ENCODE peak calls at places on chromosome 1, in nine cellular contexts. T, Z, D, Q, L, I, X, Y and M are unnamed samples.

GRCh38 chr1:154955039-154955717 is 721 bp downstream of the PBXIP1 start:
- DNase-seq in T (peak), Z (peak), D (no peak), Q (peak), L (no peak), I (peak), X (no peak), Y (peak), M (peak)

GRCh38 chr1:179816196-179816960 is 61.2 kb downstream of the TOR1AIP2 start:
- DNase-seq in T (no peak), Z (peak), D (peak), Q (peak), L (no peak), I (peak), X (no peak), Y (peak), M (peak)

GRCh38 chr1:59999006-59999405 is 72.4 kb upstream of the CYP2J2 start:
- DNase-seq in T (no peak), Z (no peak), D (no peak), Q (no peak), L (no peak), I (no peak), X (no peak), Y (no peak), M (no peak)

GRCh38 chr1:154865442-154866256 is 4.4 kb downstream of the KCNN3 start:
- DNase-seq in T (no peak), Z (no peak), D (no peak), Q (no peak), L (no peak), I (no peak), X (no peak), Y (no peak), M (peak)

GRCh38 chr1:30316056-30316455 is 407.3 kb downstream of the MATN1 start:
- DNase-seq in T (peak), Z (no peak), D (no peak), Q (no peak), L (no peak), I (no peak), X (no peak), Y (no peak), M (no peak)

GRCh38 chr1:113146242-113147072 is 73.5 kb downstream of the LRIG2 start:
- DNase-seq in T (no peak), Z (peak), D (no peak), Q (no peak), L (no peak), I (no peak), X (no peak), Y (no peak), M (no peak)

GRCh38 chr1:208450958-208451357 is 206.8 kb upstream of the PLXNA2 start:
- DNase-seq in T (no peak), Z (no peak), D (no peak), Q (no peak), L (no peak), I (no peak), X (no peak), Y (no peak), M (no peak)

GRCh38 chr1:161440312-161440894 is 64.9 kb upstream of the FCGR2A start:
- DNase-seq in T (peak), Z (peak), D (peak), Q (peak), L (no peak), I (peak), X (peak), Y (peak), M (peak)

GRCh38 chr1:246695136-246695535 is 29.1 kb upstream of the SCCPDH start:
- DNase-seq in T (no peak), Z (peak), D (no peak), Q (no peak), L (no peak), I (no peak), X (no peak), Y (no peak), M (no peak)

GRCh38 chr1:155864393-155864792 is 5.0 kb downstream of the SYT11 start:
- DNase-seq in T (no peak), Z (peak), D (no peak), Q (no peak), L (no peak), I (no peak), X (no peak), Y (no peak), M (no peak)

GRCh38 chr1:17329610-17330009 is 21.6 kb downstream of the PADI4 start:
- DNase-seq in T (no peak), Z (no peak), D (no peak), Q (no peak), L (no peak), I (no peak), X (no peak), Y (no peak), M (no peak)

DNA sequence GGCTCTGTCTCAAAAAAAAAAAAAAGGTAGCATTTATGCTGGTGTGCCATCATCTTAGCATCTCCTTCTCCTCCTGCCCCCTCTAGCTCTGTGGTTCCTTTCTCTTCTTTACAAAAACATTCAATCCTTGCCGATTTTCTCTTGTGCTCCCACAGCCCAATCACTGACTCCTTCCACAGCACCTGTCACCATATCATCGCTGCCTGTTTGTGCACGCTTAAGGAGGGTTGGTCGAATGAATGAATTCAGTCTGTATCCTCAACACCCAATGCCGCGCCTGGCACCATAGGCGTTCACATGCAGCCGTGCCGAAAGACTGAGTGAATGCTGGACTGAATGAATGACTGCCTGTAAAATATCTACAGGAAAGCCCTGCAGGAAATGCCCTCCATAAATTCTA is 7.9 kb downstream of the RNU5D-1 start:
- DNase-seq in T (no peak), Z (no peak), D (no peak), Q (peak), L (no peak), I (no peak), X (no peak), Y (no peak), M (no peak)
- H3K4me3 ChIP-seq in T (no peak), Z (no peak), D (no peak), Q (no peak), L (no peak), I (no peak), X (no peak), Y (no peak), M (no peak)

GRCh38 chr1:89261926-89262540 is 10.6 kb downstream of the GBP5 start:
- DNase-seq in T (no peak), Z (no peak), D (no peak), Q (no peak), L (no peak), I (peak), X (no peak), Y (peak), M (no peak)

GRCh38 chr1:89257036-89257435 is 15.6 kb downstream of the GBP5 start:
- DNase-seq in T (no peak), Z (no peak), D (no peak), Q (no peak), L (no peak), I (no peak), X (no peak), Y (no peak), M (no peak)

GRCh38 chr1:89260575-89261275 is 11.9 kb downstream of the GBP5 start:
- DNase-seq in T (no peak), Z (no peak), D (no peak), Q (no peak), L (no peak), I (no peak), X (no peak), Y (peak), M (no peak)

GRCh38 chr1:89260042-89260441 is 12.6 kb downstream of the GBP5 start:
- DNase-seq in T (no peak), Z (no peak), D (no peak), Q (peak), L (no peak), I (no peak), X (no peak), Y (no peak), M (no peak)

GRCh38 chr1:89259283-89259971 is 13.2 kb downstream of the GBP5 start:
- DNase-seq in T (no peak), Z (no peak), D (no peak), Q (peak), L (no peak), I (no peak), X (no peak), Y (no peak), M (no peak)
- H3K27ac ChIP-seq in T (peak), Z (no peak), D (no peak), Q (peak), L (no peak), I (no peak), X (no peak), Y (no peak), M (no peak)

GRCh38 chr1:63775418-63776127 is 1.8 kb downstream of the ROR1 start:
- DNase-seq in T (peak), Z (peak), D (no peak), Q (no peak), L (no peak), I (no peak), X (no peak), Y (no peak), M (no peak)
- TF ChIP-seq POLR2A in T (no peak), Z (no peak), D (no peak), Q (no peak), L (no peak), I (no peak), X (no peak), Y (no peak), M (no peak)

GRCh38 chr1:110872366-110872744 is 593 bp upstream of the CD53 start:
- DNase-seq in T (no peak), Z (no peak), D (no peak), Q (no peak), L (no peak), I (no peak), X (no peak), Y (no peak), M (no peak)

GRCh38 chr1:110870721-110871388 is 2.1 kb upstream of the CD53 start:
- DNase-seq in T (no peak), Z (no peak), D (no peak), Q (no peak), L (no peak), I (no peak), X (no peak), Y (no peak), M (no peak)

GRCh38 chr1:110873856-110874255 is 908 bp downstream of the CD53 start:
- DNase-seq in T (no peak), Z (no peak), D (no peak), Q (no peak), L (no peak), I (no peak), X (no peak), Y (no peak), M (no peak)

GRCh38 chr1:110874303-110875215 is 1.6 kb downstream of the CD53 start:
- DNase-seq in T (no peak), Z (no peak), D (no peak), Q (no peak), L (no peak), I (no peak), X (no peak), Y (no peak), M (no peak)

DNA sequence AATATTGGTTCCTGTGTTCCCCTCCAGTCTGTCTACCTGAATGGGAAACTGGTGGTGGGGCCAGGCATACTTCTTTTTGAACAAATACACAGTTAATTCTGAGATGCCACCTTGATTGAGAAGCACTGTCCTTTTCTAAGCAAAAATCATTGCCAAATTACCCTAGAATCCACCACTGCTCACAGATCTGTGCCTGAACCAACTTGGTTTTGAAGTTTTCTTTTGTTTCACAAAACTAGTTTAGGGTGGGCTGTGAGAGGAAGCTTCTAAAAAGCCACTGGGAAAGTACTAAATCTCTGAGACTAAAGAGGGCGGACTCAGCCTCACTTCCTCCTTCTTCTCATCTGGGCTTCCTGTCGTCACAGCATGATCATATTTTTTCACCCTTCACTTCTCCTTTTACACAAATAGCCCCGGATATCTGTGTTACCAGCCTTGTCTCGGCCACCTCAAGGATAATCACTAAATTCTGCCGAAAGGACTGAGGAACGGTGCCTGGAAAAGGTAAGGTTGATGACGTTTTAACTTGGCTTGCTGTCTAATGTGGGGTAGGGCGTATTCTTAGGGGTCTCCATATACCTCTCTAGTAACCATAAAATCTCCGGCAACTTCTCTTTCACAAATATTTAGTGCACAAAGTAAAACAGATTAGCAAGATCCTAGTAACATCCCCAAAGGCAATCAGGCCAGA is at the start of gene CD53:
- DNase-seq in T (no peak), Z (no peak), D (no peak), Q (no peak), L (no peak), I (no peak), X (no peak), Y (no peak), M (no peak)
- H3K4me3 ChIP-seq in T (peak), Z (no peak), D (peak), Q (peak), L (peak), I (no peak), X (no peak), Y (peak), M (no peak)

DNA sequence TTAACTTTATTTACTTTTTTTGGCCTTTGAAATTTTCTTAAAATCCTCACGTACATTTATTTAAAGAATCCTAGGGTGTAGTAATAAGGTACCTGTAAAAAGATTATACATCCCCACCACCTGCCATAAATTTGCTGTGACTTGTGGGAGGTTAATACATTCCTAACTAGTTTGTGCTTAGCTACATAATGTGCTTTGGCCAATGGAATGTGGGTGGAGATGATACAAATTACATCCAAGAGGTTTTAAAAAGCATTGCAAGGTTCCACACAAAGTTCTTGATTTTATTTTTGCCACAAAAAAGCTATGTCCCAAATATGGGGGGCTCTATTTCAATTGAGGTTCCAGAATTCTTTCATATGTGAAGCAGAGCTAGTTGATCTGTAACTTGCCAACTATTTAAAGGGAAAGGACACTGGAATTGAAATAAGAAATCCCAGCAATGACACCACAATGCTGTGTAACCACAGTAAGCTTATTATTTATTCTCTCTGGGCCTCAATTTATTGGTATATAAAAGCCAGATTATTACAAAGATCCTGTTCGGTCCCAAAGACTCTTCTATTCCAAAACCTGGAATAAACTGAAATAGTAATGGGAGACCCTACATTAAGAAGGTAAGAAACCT is 15.7 kb downstream of the ASPM start:
- DNase-seq in T (no peak), Z (peak), D (no peak), Q (no peak), L (no peak), I (no peak), X (no peak), Y (no peak), M (no peak)
- H3K27ac ChIP-seq in T (no peak), Z (peak), D (no peak), Q (no peak), L (peak), I (no peak), X (peak), Y (no peak), M (no peak)

DNA sequence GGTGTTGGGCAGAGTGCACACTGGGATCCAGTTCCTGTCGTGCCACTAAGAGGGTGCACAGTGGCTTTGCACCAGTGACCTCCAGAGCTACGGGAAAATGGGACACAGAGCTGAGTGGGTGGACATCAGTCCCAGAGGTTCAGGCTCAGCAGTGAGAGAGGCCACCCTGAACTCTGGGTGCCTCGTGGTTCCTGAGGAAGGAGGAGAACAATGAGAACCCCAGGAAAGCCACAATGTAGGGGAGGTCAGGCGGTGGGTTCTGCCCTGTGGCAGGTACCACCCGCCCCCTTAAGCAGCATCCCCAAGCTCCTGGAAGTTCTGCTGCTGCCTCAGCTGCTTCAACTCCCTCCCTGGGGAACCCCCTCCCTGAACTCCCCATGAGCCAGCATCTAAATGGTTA is 112.2 kb downstream of the GRIK3 start:
- DNase-seq in T (no peak), Z (no peak), D (no peak), Q (no peak), L (no peak), I (no peak), X (no peak), Y (no peak), M (no peak)
- TF ChIP-seq POLR2A in T (no peak), Z (no peak), D (no peak), Q (no peak), L (no peak), I (no peak), X (no peak), Y (no peak), M (no peak)

DNA sequence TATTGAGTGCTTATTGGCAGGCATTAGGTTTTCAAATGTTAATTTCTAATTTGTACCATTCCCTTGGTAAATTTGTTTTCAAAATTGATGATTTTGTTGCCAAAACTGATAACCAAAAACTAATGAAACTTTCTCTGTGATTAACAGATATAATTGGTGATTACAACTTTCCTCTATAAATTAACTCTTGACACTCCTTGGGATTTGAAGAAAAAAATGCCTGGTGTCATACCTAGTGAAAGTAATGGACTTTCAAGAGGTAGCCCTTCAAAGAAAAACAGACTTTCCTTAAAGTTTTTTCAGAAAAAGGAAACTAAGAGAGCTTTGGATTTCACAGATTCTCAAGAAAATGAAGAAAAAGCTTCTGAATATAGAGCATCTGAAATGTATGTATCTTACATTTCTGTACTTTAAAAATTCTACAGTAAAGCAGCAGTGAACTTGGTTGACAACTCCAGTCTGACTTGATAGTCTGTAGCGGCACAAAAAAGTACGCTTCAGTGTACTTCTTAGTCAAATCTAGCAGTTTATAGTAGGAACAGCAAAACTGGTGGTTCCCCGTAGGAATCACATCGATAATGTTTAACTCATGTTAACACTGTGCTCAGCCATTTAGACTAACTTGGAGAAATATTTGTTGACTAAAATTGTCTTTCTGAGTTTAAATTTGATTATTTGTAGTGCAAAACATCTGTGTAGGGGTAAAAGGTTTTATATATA is 3.0 kb downstream of the USP1 start:
- DNase-seq in T (no peak), Z (peak), D (no peak), Q (no peak), L (no peak), I (no peak), X (no peak), Y (no peak), M (no peak)
- H3K4me3 ChIP-seq in T (no peak), Z (no peak), D (no peak), Q (no peak), L (no peak), I (no peak), X (no peak), Y (no peak), M (no peak)